ENCODE peak calls at places on chromosomes 3 and 15, in ten cellular contexts. H is heart left ventricle, F is M059J, L is T-cell, E is iPS DF 19.7, C is iPS-NIHi11, Z is Calu3, W is activated T-cell treated with anti-CD3 and anti-CD28 coated beads for 1 hour, D is A172, O is ACHN. M is an unnamed sample.

GRCh38 chr15:101410612-101411011 is 78.9 kb downstream of the PCSK6 start:
- DNase-seq in H (no peak), F (no peak), L (no peak), E (no peak), C (no peak), Z (no peak), W (no peak), D (no peak), O (no peak), M (no peak)

GRCh38 chr15:59993950-59994401 is 10.1 kb upstream of the FOXB1 start:
- DNase-seq in H (no peak), F (no peak), L (no peak), E (no peak), C (peak), Z (peak), W (no peak), D (no peak), O (peak), M (no peak)

GRCh38 chr3:82020282-82020681 is 258.8 kb upstream of the GBE1 start:
- DNase-seq in H (no peak), F (no peak), L (no peak), E (no peak), C (no peak), Z (no peak), W (no peak), D (no peak), O (no peak), M (no peak)

GRCh38 chr3:142210608-142211007 is 14.8 kb downstream of the GK5 start:
- DNase-seq in H (no peak), F (peak), L (no peak), E (no peak), C (no peak), Z (no peak), W (no peak), D (peak), O (no peak), M (no peak)

GRCh38 chr3:49674491-49674983 is 386 bp downstream of the APEH start:
- DNase-seq in H (no peak), F (no peak), L (no peak), E (no peak), C (no peak), Z (no peak), W (peak), D (no peak), O (no peak), M (no peak)

GRCh38 chr3:32143849-32144757 is 37.7 kb downstream of the GPD1L start:
- DNase-seq in H (peak), F (peak), L (peak), E (peak), C (peak), Z (peak), W (peak), D (peak), O (peak), M (peak)

GRCh38 chr3:16179771-16180736 is 5.6 kb downstream of the GALNT15 start:
- DNase-seq in H (no peak), F (peak), L (no peak), E (no peak), C (no peak), Z (no peak), W (no peak), D (peak), O (no peak), M (no peak)

GRCh38 chr15:30859091-30859874 is 44.4 kb upstream of the FAN1 start:
- DNase-seq in H (no peak), F (peak), L (no peak), E (no peak), C (peak), Z (no peak), W (no peak), D (peak), O (peak), M (no peak)

GRCh38 chr15:85563328-85563727 is 182.9 kb downstream of the AKAP13 start:
- DNase-seq in H (no peak), F (no peak), L (no peak), E (no peak), C (no peak), Z (peak), W (no peak), D (no peak), O (no peak), M (no peak)

GRCh38 chr3:12470111-12470510 is 14.2 kb upstream of the TSEN2 start:
- DNase-seq in H (no peak), F (peak), L (no peak), E (no peak), C (no peak), Z (no peak), W (no peak), D (peak), O (peak), M (no peak)

GRCh38 chr3:41369838-41370237 is 170.5 kb downstream of the CTNNB1 start:
- DNase-seq in H (no peak), F (peak), L (no peak), E (no peak), C (no peak), Z (no peak), W (no peak), D (no peak), O (no peak), M (peak)

GRCh38 chr15:77504310-77504709 is 83.6 kb downstream of the HMG20A start:
- DNase-seq in H (no peak), F (no peak), L (no peak), E (no peak), C (no peak), Z (no peak), W (no peak), D (no peak), O (no peak), M (peak)

GRCh38 chr15:72037321-72037720 is 80.6 kb downstream of the MYO9A start:
- DNase-seq in H (no peak), F (peak), L (no peak), E (no peak), C (no peak), Z (peak), W (no peak), D (no peak), O (peak), M (no peak)

GRCh38 chr15:96330064-96330449 is 443 bp upstream of the NR2F2 start:
- DNase-seq in H (no peak), F (peak), L (no peak), E (no peak), C (no peak), Z (no peak), W (no peak), D (peak), O (peak), M (peak)

GRCh38 chr3:101695779-101696372 is 9.4 kb upstream of the RPL24 start:
- DNase-seq in H (no peak), F (peak), L (no peak), E (no peak), C (peak), Z (peak), W (no peak), D (peak), O (peak), M (no peak)

GRCh38 chr3:129259612-129260477 is 10.4 kb downstream of the COPG1 start:
- DNase-seq in H (no peak), F (no peak), L (no peak), E (no peak), C (no peak), Z (no peak), W (no peak), D (no peak), O (no peak), M (no peak)

GRCh38 chr3:194481103-194481502 is 5.7 kb downstream of the ATP13A3 start:
- DNase-seq in H (no peak), F (peak), L (no peak), E (no peak), C (no peak), Z (no peak), W (no peak), D (peak), O (peak), M (no peak)

GRCh38 chr3:168426196-168426595 is 330.5 kb upstream of the GOLIM4 start:
- DNase-seq in H (no peak), F (no peak), L (no peak), E (no peak), C (no peak), Z (no peak), W (no peak), D (peak), O (no peak), M (no peak)

GRCh38 chr3:98457543-98457942 is 5.5 kb upstream of the OR5K1 start:
- DNase-seq in H (no peak), F (peak), L (no peak), E (no peak), C (no peak), Z (no peak), W (no peak), D (no peak), O (no peak), M (no peak)

GRCh38 chr3:72938471-72939265 is 50.8 kb downstream of the GXYLT2 start:
- DNase-seq in H (peak), F (peak), L (peak), E (no peak), C (peak), Z (peak), W (no peak), D (peak), O (peak), M (peak)

GRCh38 chr15:45179221-45179985 is 8.4 kb downstream of the SHF start:
- DNase-seq in H (no peak), F (peak), L (peak), E (no peak), C (peak), Z (peak), W (peak), D (peak), O (peak), M (no peak)

GRCh38 chr3:7211740-7212139 is 350.8 kb downstream of the GRM7 start:
- DNase-seq in H (no peak), F (no peak), L (no peak), E (no peak), C (no peak), Z (no peak), W (no peak), D (no peak), O (no peak), M (no peak)

GRCh38 chr3:173583496-173583895 is 186.0 kb downstream of the NLGN1 start:
- DNase-seq in H (no peak), F (no peak), L (no peak), E (no peak), C (peak), Z (no peak), W (no peak), D (no peak), O (no peak), M (no peak)

GRCh38 chr15:48638966-48639365 is 6.5 kb downstream of the FBN1 start:
- DNase-seq in H (no peak), F (no peak), L (no peak), E (no peak), C (no peak), Z (no peak), W (no peak), D (no peak), O (no peak), M (no peak)

GRCh38 chr15:29451201-29451781 is 181.7 kb upstream of the NSMCE3 start:
- DNase-seq in H (no peak), F (no peak), L (no peak), E (peak), C (peak), Z (no peak), W (no peak), D (no peak), O (peak), M (no peak)

GRCh38 chr3:135690664-135691063 is 274.9 kb upstream of the PPP2R3A start:
- DNase-seq in H (no peak), F (no peak), L (no peak), E (no peak), C (no peak), Z (no peak), W (no peak), D (no peak), O (no peak), M (no peak)

GRCh38 chr3:183871541-183871940 is 13.1 kb downstream of the PARL start:
- DNase-seq in H (no peak), F (no peak), L (no peak), E (no peak), C (no peak), Z (no peak), W (no peak), D (no peak), O (no peak), M (no peak)

GRCh38 chr3:17057316-17057715 is 172.6 kb downstream of the PLCL2 start:
- DNase-seq in H (no peak), F (no peak), L (no peak), E (no peak), C (no peak), Z (no peak), W (no peak), D (no peak), O (no peak), M (peak)

GRCh38 chr15:65055201-65055870 is 10.1 kb downstream of the SLC51B start:
- DNase-seq in H (no peak), F (peak), L (no peak), E (no peak), C (no peak), Z (peak), W (no peak), D (peak), O (peak), M (no peak)

GRCh38 chr15:28167042-28167441 is 67.9 kb upstream of the OCA2 start:
- DNase-seq in H (no peak), F (no peak), L (no peak), E (no peak), C (no peak), Z (no peak), W (no peak), D (no peak), O (no peak), M (no peak)

GRCh38 chr3:35439626-35440025 is 199.7 kb upstream of the ARPP21 start:
- DNase-seq in H (no peak), F (no peak), L (no peak), E (no peak), C (no peak), Z (no peak), W (no peak), D (no peak), O (no peak), M (no peak)

GRCh38 chr15:42507514-42507913 is 12.1 kb downstream of the SNAP23 start:
- DNase-seq in H (no peak), F (no peak), L (no peak), E (no peak), C (no peak), Z (no peak), W (no peak), D (no peak), O (no peak), M (no peak)

GRCh38 chr3:36944012-36944640 is 728 bp downstream of the TRANK1 start:
- DNase-seq in H (peak), F (peak), L (peak), E (no peak), C (peak), Z (peak), W (peak), D (no peak), O (peak), M (peak)

GRCh38 chr3:4820296-4821121 is 158.7 kb upstream of the BHLHE40 start:
- DNase-seq in H (no peak), F (no peak), L (no peak), E (no peak), C (no peak), Z (no peak), W (no peak), D (no peak), O (no peak), M (no peak)

GRCh38 chr15:95669146-95669922 is 661.2 kb upstream of the NR2F2 start:
- DNase-seq in H (no peak), F (peak), L (no peak), E (no peak), C (no peak), Z (no peak), W (no peak), D (peak), O (no peak), M (no peak)